ENCODE peak calls at places on chromosomes 12 and 14, in seven cellular contexts. W is retinal pigment epithelial cell, B is breast epithelium, X is brain microvascular endothelial cell, P is IMR-90, J is suprapubic skin, K is GM23338. Q is an unnamed sample.

GRCh38 chr14:95871531-95871930 is 5.1 kb upstream of the TUNAR start:
- DNase-seq in W (no peak), J (no peak), P (no peak), X (no peak), B (no peak), K (no peak), Q (no peak)

GRCh38 chr14:83828406-83828805 is 1701.5 kb upstream of the FLRT2 start:
- DNase-seq in W (no peak), B (no peak), K (no peak), J (no peak), P (peak; percentile 55), X (peak; percentile 16), Q (peak; percentile 18)

GRCh38 chr12:124381454-124382207 is 86.7 kb downstream of the RFLNA start:
- DNase-seq in W (no peak), K (no peak), J (peak; percentile 94), P (peak; percentile 59), B (peak; percentile 95), X (peak; percentile 78), Q (peak; percentile 90)

GRCh38 chr12:46524778-46525177 is 152.2 kb upstream of the SLC38A2 start:
- DNase-seq in X (peak; percentile 60), K (peak; percentile 21), P (peak; percentile 92), J (peak; percentile 80), B (no peak), W (no peak), Q (peak; percentile 98)

GRCh38 chr12:132488127-132489077 is 1.5 kb upstream of the FBRSL1 start:
- DNase-seq in J (no peak), P (no peak), X (no peak), B (no peak), K (no peak), W (no peak), Q (no peak)

GRCh38 chr14:54767450-54767849 is 135.2 kb downstream of the GCH1 start:
- DNase-seq in P (no peak), J (no peak), B (no peak), X (no peak), W (no peak), K (no peak), Q (no peak)

GRCh38 chr14:102917469-102918211 is 4.8 kb upstream of the AMN start:
- DNase-seq in J (no peak), B (no peak), P (peak; percentile 24), K (peak; percentile 88), X (peak; percentile 17), W (no peak), Q (peak; percentile 49)

GRCh38 chr14:100708349-100709217 is 18.1 kb upstream of the DLK1 start:
- DNase-seq in W (no peak), B (no peak), K (peak; percentile 92), J (no peak), P (peak; percentile 22), X (no peak), Q (peak; percentile 63)

GRCh38 chr12:11553871-11554533 is 95.5 kb upstream of the ETV6 start:
- DNase-seq in X (peak; percentile 58), B (no peak), P (peak; percentile 59), K (peak; percentile 88), W (peak; percentile 8), J (no peak), Q (peak; percentile 72)

GRCh38 chr12:14264777-14265176 is 100.7 kb upstream of the ATF7IP start:
- DNase-seq in W (no peak), X (no peak), J (no peak), K (no peak), P (peak; percentile 12), B (no peak), Q (no peak)

GRCh38 chr14:91167380-91167770 is 53.5 kb downstream of the DGLUCY start:
- DNase-seq in P (no peak), B (no peak), K (no peak), X (no peak), W (no peak), J (no peak), Q (no peak)

GRCh38 chr14:60656755-60657608 is 7.7 kb upstream of the SIX1 start:
- DNase-seq in J (peak; percentile 60), W (no peak), B (no peak), X (no peak), P (peak; percentile 73), K (peak; percentile 88), Q (peak; percentile 70)

GRCh38 chr12:49355913-49356312 is 9.2 kb downstream of the DNAJC22 start:
- DNase-seq in P (no peak), J (peak; percentile 17), X (no peak), W (no peak), K (no peak), B (no peak), Q (no peak)

GRCh38 chr12:19833775-19834501 is 394.6 kb downstream of the AEBP2 start:
- DNase-seq in J (no peak), W (no peak), B (no peak), X (peak; percentile 24), K (peak; percentile 8), P (peak; percentile 8), Q (peak; percentile 70)

GRCh38 chr12:99983721-99984258 is 946 bp downstream of the ANKS1B start:
- DNase-seq in K (no peak), B (no peak), J (no peak), P (no peak), X (no peak), W (no peak), Q (no peak)

GRCh38 chr14:32319368-32320049 is 9.6 kb upstream of the AKAP6 start:
- DNase-seq in X (no peak), P (no peak), B (no peak), J (no peak), W (no peak), K (no peak), Q (no peak)

DNA sequence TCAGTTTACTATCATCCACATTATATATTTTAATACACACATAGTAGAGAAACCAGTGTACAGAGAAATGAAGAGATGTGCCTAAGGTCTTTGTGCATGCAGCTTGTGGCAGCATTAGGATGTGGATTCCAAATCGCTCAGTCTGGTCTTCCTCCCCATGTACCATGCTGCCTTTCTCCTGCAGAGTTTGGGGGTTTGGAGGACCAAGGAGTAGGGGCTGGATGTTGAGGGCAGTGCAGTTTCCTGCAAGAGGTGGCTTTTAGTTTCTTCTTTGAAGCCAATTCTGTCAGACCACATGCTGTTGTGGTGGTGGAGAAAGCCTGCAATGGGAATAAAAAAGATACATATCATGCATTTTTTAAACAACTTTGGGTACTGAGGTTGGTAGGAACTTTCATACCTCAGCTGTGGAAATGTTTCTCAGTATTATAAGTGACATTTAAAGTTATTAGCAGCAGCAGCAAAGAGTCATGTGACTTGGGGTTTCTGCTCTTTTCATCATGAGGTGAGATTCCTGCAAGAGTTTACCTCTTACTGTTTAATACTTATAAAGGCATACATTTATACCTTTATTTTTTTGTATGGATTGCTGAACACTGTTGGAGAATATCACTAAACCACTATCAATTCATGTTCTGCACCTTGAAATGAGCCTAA is 34.4 kb downstream of the TESPA1 start:
- DNase-seq in X (no peak), P (no peak), W (no peak), B (no peak), K (no peak), J (no peak), Q (no peak)
- H3K4me3 ChIP-seq in X (no peak overlapping the region), P (no peak overlapping the region), W (no peak overlapping the region), B (no peak overlapping the region), K (no peak overlapping the region), J (no peak overlapping the region), Q (no peak overlapping the region)

DNA sequence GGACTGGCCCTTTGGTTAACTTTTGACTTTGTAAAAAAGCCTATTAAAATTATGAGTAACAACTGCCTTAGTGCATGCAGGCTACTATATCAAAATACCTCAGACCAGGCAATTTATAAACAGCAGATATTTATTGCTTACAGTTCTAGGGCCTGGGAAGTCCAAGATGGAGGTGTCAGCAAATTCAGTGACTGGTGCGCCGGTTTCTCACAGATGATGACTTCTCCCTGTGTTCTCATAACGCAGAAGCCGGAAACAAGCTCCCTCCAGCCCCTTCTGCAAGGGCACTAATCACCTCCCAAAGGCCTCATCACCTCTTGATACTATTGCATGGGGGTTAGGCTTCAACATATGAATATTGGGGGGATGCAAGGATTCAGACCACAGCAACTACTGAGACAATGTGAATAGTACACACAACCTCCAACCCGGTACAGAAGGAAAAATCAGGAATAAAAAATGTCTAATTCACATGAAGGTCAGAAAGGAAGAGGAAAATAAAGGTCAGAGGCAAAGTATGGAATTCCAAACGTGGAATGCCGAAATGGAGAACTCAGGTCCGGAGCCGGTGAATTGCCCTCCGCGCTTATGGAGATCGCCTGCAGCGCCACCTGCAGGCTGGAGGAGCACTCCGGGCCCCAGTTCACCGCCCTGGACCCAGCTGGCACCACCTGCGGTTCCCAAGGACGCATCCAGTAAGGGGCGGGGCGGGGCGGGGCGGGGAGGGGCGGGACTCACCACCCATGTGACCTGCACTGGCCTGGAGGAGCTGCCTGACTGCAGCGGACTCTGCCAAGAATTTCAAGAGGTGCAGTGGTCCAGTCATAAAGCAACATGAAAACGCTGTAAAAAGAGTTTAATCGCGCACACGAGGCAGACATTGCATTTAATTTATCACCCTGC is 203.4 kb downstream of the KIF26A start:
- DNase-seq in K (peak; percentile 95), J (no peak), W (no peak), B (peak; percentile 17), X (peak; percentile 3), P (no peak), Q (peak; percentile 11)
- TF ChIP-seq CTCF in K (peak; percentile 81), J (no peak), W (peak; percentile 53), B (no peak), X (peak; percentile 14), P (no peak), Q (no peak)

DNA sequence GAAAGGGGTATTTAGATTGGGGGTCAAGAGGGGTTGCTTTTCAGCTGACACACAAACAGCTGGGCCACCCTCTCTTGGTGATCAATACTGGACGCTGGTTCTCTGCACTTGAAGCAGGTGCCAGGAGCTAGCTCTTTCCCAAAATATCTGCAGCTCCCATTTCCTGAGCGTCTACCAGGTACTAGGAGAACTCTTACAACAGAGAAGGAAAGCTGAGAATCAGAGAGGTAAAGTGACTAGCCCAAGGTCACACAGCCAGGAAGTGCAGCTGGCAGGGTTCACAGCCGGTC is 1.2 kb downstream of the TESC start:
- DNase-seq in B (no peak), P (no peak), W (no peak), K (no peak), X (no peak), J (no peak), Q (no peak)
- H3K4me3 ChIP-seq in B (peak overlapping the region; percentile 79), P (no peak overlapping the region), W (no peak overlapping the region), K (peak overlapping the region; percentile 80), X (no peak overlapping the region), J (peak overlapping the region; percentile 66), Q (no peak overlapping the region)

DNA sequence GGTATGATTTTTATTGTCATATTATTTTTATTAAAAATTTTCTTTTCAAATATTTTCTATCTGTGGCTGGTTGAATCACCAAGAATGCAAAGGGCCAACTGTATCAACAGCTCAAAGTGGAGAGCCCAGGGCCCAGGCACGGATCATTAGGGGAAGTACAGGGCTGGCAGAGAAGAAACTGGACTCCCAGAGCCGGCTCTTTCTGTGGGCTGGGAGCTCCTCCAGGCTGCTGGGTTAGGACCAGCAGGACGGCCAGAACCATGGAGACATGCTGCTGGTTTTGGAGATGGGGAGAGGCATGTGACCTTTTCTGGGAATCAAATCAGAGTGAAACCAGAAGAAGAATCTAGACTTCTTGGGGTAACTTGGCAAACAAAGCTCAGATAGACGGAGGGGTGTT is 220.5 kb downstream of the CACNA1C start:
- DNase-seq in P (peak; percentile 83), B (no peak), K (no peak), J (no peak), W (no peak), X (peak; percentile 77), Q (no peak)
- TF ChIP-seq CTCF in P (peak; percentile 75), B (no peak), K (peak; percentile 40), J (no peak), W (no peak), X (peak; percentile 68), Q (no peak)